ENCODE peak calls at places on chromosomes 3 and 15, in nine cellular contexts. V is effector CD4-positive, alpha-beta T cell; A is COR-L47; U is endothelial cell; T is stromal cell of bone marrow; B is substantia nigra; E is posterior cingulate gyrus; Q is brain microvascular endothelial cell; Y is GM18507. O is an unnamed sample.

GRCh38 chr15:96273317-96274086 is 57.0 kb upstream of the NR2F2 start:
- DNase-seq in V (no peak), A (no peak), U (no peak), T (peak), B (no peak), E (no peak), Q (peak), Y (no peak), O (peak)

GRCh38 chr3:126013742-126014141 is 44.8 kb downstream of the ROPN1B start:
- DNase-seq in V (no peak), A (no peak), U (no peak), T (no peak), B (no peak), E (no peak), Q (no peak), Y (no peak), O (no peak)

GRCh38 chr3:160686955-160687535 is 10.1 kb downstream of the ARL14 start:
- DNase-seq in V (no peak), A (no peak), U (no peak), T (no peak), B (no peak), E (no peak), Q (no peak), Y (no peak), O (no peak)

GRCh38 chr15:88572030-88572333 is 25.5 kb upstream of the DET1 start:
- DNase-seq in V (no peak), A (no peak), U (no peak), T (no peak), B (no peak), E (no peak), Q (no peak), Y (no peak), O (no peak)

GRCh38 chr3:129439381-129439816 is 349 bp downstream of the MBD4 start:
- DNase-seq in V (peak), A (no peak), U (no peak), T (no peak), B (peak), E (no peak), Q (no peak), Y (peak), O (peak)

GRCh38 chr15:55683366-55683765 is 59.6 kb downstream of the PRTG start:
- DNase-seq in V (no peak), A (no peak), U (no peak), T (peak), B (no peak), E (no peak), Q (no peak), Y (no peak), O (no peak)

GRCh38 chr15:85771781-85772445 is 22.8 kb downstream of the KLHL25 start:
- DNase-seq in V (no peak), A (no peak), U (no peak), T (peak), B (no peak), E (no peak), Q (no peak), Y (no peak), O (no peak)

GRCh38 chr15:49036650-49037545 is 9.3 kb downstream of the SECISBP2L start:
- DNase-seq in V (no peak), A (no peak), U (no peak), T (no peak), B (no peak), E (no peak), Q (peak), Y (no peak), O (no peak)

GRCh38 chr3:46537316-46537715 is 28.8 kb downstream of the LRRC2 start:
- DNase-seq in V (no peak), A (no peak), U (no peak), T (no peak), B (no peak), E (no peak), Q (no peak), Y (no peak), O (no peak)

GRCh38 chr3:28322464-28322863 is 26.1 kb upstream of the ZCWPW2 start:
- DNase-seq in V (no peak), A (no peak), U (no peak), T (peak), B (no peak), E (no peak), Q (peak), Y (no peak), O (no peak)

GRCh38 chr3:52358362-52358940 is 42.3 kb downstream of the DNAH1 start:
- DNase-seq in V (no peak), A (no peak), U (no peak), T (no peak), B (no peak), E (no peak), Q (no peak), Y (no peak), O (no peak)

GRCh38 chr3:118501152-118501551 is 533.5 kb downstream of the IGSF11 start:
- DNase-seq in V (no peak), A (peak), U (peak), T (peak), B (peak), E (peak), Q (no peak), Y (no peak), O (no peak)

GRCh38 chr3:13414040-13414729 is 5.9 kb downstream of the NUP210 start:
- DNase-seq in V (peak), A (no peak), U (no peak), T (no peak), B (peak), E (no peak), Q (no peak), Y (peak), O (no peak)

GRCh38 chr3:141546586-141546985 is 59.8 kb downstream of the RASA2 start:
- DNase-seq in V (no peak), A (no peak), U (no peak), T (no peak), B (no peak), E (no peak), Q (no peak), Y (no peak), O (no peak)

GRCh38 chr3:47005212-47006144 is 26.0 kb downstream of the NBEAL2 start:
- DNase-seq in V (no peak), A (no peak), U (peak), T (no peak), B (no peak), E (no peak), Q (no peak), Y (no peak), O (no peak)

GRCh38 chr3:21621396-21621695 is 129.7 kb downstream of the ZNF385D start:
- DNase-seq in V (no peak), A (no peak), U (no peak), T (peak), B (no peak), E (no peak), Q (peak), Y (no peak), O (no peak)

GRCh38 chr3:195582947-195583346 is 793 bp downstream of the APOD start:
- DNase-seq in V (no peak), A (no peak), U (no peak), T (no peak), B (peak), E (no peak), Q (no peak), Y (no peak), O (no peak)

GRCh38 chr3:134486577-134487041 is 752 bp downstream of the CEP63 start:
- DNase-seq in V (peak), A (peak), U (no peak), T (no peak), B (no peak), E (no peak), Q (no peak), Y (no peak), O (no peak)

GRCh38 chr3:128416578-128417150 is 50.0 kb downstream of the DNAJB8 start:
- DNase-seq in V (no peak), A (no peak), U (no peak), T (peak), B (no peak), E (no peak), Q (peak), Y (no peak), O (peak)

GRCh38 chr3:46845860-46846623 is 17.2 kb downstream of the MYL3 start:
- DNase-seq in V (peak), A (peak), U (peak), T (peak), B (peak), E (peak), Q (peak), Y (peak), O (peak)

GRCh38 chr15:69537085-69537484 is 84.5 kb downstream of the RPLP1 start:
- DNase-seq in V (no peak), A (peak), U (no peak), T (no peak), B (no peak), E (no peak), Q (no peak), Y (no peak), O (no peak)

GRCh38 chr15:29747837-29748417 is 74.3 kb downstream of the TJP1 start:
- DNase-seq in V (no peak), A (no peak), U (no peak), T (no peak), B (no peak), E (no peak), Q (no peak), Y (no peak), O (no peak)

GRCh38 chr15:63363292-63363691 is 18.4 kb downstream of the CA12 start:
- DNase-seq in V (no peak), A (no peak), U (no peak), T (no peak), B (no peak), E (no peak), Q (no peak), Y (no peak), O (no peak)

GRCh38 chr3:141905129-141905528 is 28.7 kb downstream of the ATP1B3 start:
- DNase-seq in V (no peak), A (no peak), U (no peak), T (no peak), B (no peak), E (no peak), Q (no peak), Y (no peak), O (no peak)

GRCh38 chr3:32998631-32999451 is 47.4 kb downstream of the CCR4 start:
- DNase-seq in V (no peak), A (no peak), U (no peak), T (no peak), B (no peak), E (no peak), Q (no peak), Y (no peak), O (no peak)

GRCh38 chr3:189937302-189938255 is 183.1 kb downstream of the P3H2 start:
- DNase-seq in V (no peak), A (no peak), U (no peak), T (peak), B (no peak), E (no peak), Q (peak), Y (no peak), O (peak)

GRCh38 chr15:29677871-29678431 is 144.3 kb downstream of the TJP1 start:
- DNase-seq in V (no peak), A (peak), U (no peak), T (no peak), B (no peak), E (no peak), Q (no peak), Y (no peak), O (no peak)

GRCh38 chr3:173109143-173109542 is 31.9 kb downstream of the SPATA16 start:
- DNase-seq in V (no peak), A (no peak), U (no peak), T (no peak), B (no peak), E (no peak), Q (no peak), Y (no peak), O (no peak)

GRCh38 chr3:55157736-55158135 is 229.9 kb upstream of the LRTM1 start:
- DNase-seq in V (no peak), A (no peak), U (no peak), T (peak), B (no peak), E (no peak), Q (no peak), Y (no peak), O (no peak)

GRCh38 chr3:50340404-50341329 is at the start of gene RASSF1:
- DNase-seq in V (peak), A (no peak), U (no peak), T (no peak), B (peak), E (no peak), Q (no peak), Y (peak), O (peak)

O was measured in hepatic stellate cell.